ENCODE peak calls at places on chromosomes 6 and 20, in nine cellular contexts. H is NT2/D1, M is HCEC 1CT, F is M059J, I is NCI-H69, D is OCI-LY7, A is HT1080, T is upper lobe of right lung, N is amniotic stem cell. Z is an unnamed sample.
A peak's percentile ranks its signal among the peaks of the same experiment; 100 is the strongest.

GRCh38 chr20:24033151-24033550 is 44.6 kb upstream of the GGTLC1 start:
- DNase-seq in H (no peak), M (no peak), F (peak; percentile 19), I (no peak), D (no peak), A (no peak), T (no peak), N (no peak), Z (no peak)

GRCh38 chr6:37433657-37434271 is 743 bp downstream of the CMTR1 start:
- DNase-seq in H (no peak), M (no peak), F (peak; percentile 72), I (peak; percentile 60), D (peak; percentile 53), A (no peak), T (no peak), N (no peak), Z (peak; percentile 9)

GRCh38 chr6:135251964-135252429 is 70.9 kb downstream of the MYB start:
- DNase-seq in H (no peak), M (no peak), F (peak; percentile 47), I (peak; percentile 58), D (no peak), A (peak; percentile 27), T (no peak), N (no peak), Z (no peak)

GRCh38 chr6:84492246-84493135 is 265.0 kb upstream of the CEP162 start:
- DNase-seq in H (no peak), M (no peak), F (no peak), I (no peak), D (no peak), A (no peak), T (no peak), N (no peak), Z (no peak)

GRCh38 chr6:18632670-18633410 is 245.7 kb downstream of the RNF144B start:
- DNase-seq in H (no peak), M (peak; percentile 70), F (peak; percentile 92), I (no peak), D (no peak), A (peak; percentile 65), T (no peak), N (no peak), Z (no peak)

GRCh38 chr20:4154958-4155411 is 139.6 kb upstream of the RNF24 start:
- DNase-seq in H (no peak), M (no peak), F (no peak), I (no peak), D (no peak), A (no peak), T (peak; percentile 61), N (no peak), Z (no peak)

GRCh38 chr6:25945175-25945574 is 14.7 kb upstream of the SLC17A2 start:
- DNase-seq in H (no peak), M (no peak), F (no peak), I (no peak), D (no peak), A (no peak), T (no peak), N (no peak), Z (no peak)

GRCh38 chr6:130012728-130013127 is 5.7 kb upstream of the L3MBTL3 start:
- DNase-seq in H (no peak), M (no peak), F (no peak), I (no peak), D (no peak), A (no peak), T (no peak), N (no peak), Z (no peak)

GRCh38 chr6:53811082-53811481 is 16.3 kb downstream of the LRRC1 start:
- DNase-seq in H (no peak), M (no peak), F (peak; percentile 76), I (peak; percentile 96), D (no peak), A (peak; percentile 57), T (peak; percentile 70), N (no peak), Z (peak; percentile 19)

GRCh38 chr20:21309678-21310467 is 6.7 kb downstream of the XRN2 start:
- DNase-seq in H (no peak), M (no peak), F (no peak), I (no peak), D (no peak), A (no peak), T (no peak), N (no peak), Z (no peak)

GRCh38 chr6:168163096-168163731 is 84.2 kb upstream of the FRMD1 start:
- DNase-seq in H (no peak), M (no peak), F (peak; percentile 57), I (no peak), D (no peak), A (no peak), T (no peak), N (no peak), Z (no peak)

GRCh38 chr6:137843206-137843605 is 23.9 kb upstream of the TNFAIP3 start:
- DNase-seq in H (no peak), M (no peak), F (no peak), I (no peak), D (no peak), A (no peak), T (no peak), N (no peak), Z (no peak)

GRCh38 chr20:5918856-5919633 is 31.3 kb downstream of the TRMT6 start:
- DNase-seq in H (no peak), M (peak; percentile 57), F (peak; percentile 94), I (peak; percentile 34), D (peak; percentile 22), A (peak; percentile 90), T (no peak), N (no peak), Z (no peak)